ENCODE peak calls at places on chromosomes 6 and 20, in seven cellular contexts. One of them, this sample, is unnamed.

GRCh38 chr6:6910734-6911295 is 196.9 kb upstream of the RREB1 start:
- DNase-seq in GM13976: no peak
- DNase-seq in upper lobe of left lung: no peak
- DNase-seq in foreskin fibroblast: no peak
- DNase-seq in HFFc6: no peak
- DNase-seq in cardiac fibroblast: no peak
- DNase-seq in kidney: no peak
- DNase-seq in this sample: no peak

GRCh38 chr20:24648919-24649318 is 179.5 kb downstream of the SYNDIG1 start:
- DNase-seq in GM13976: no peak
- DNase-seq in upper lobe of left lung: no peak
- DNase-seq in foreskin fibroblast: no peak
- DNase-seq in cardiac fibroblast: no peak
- DNase-seq in HFFc6: no peak
- DNase-seq in kidney: no peak
- DNase-seq in this sample: no peak

GRCh38 chr20:5996765-5997164 is 46.3 kb downstream of the MCM8 start:
- DNase-seq in HFFc6: no peak
- DNase-seq in foreskin fibroblast: no peak
- DNase-seq in cardiac fibroblast: no peak
- DNase-seq in GM13976: peak; percentile 53
- DNase-seq in kidney: no peak
- DNase-seq in upper lobe of left lung: no peak
- DNase-seq in this sample: no peak

GRCh38 chr6:28589234-28589951 is 63.7 kb downstream of the GPX5 start:
- DNase-seq in GM13976: peak; percentile 63
- DNase-seq in upper lobe of left lung: no peak
- DNase-seq in kidney: no peak
- DNase-seq in foreskin fibroblast: peak; percentile 92
- DNase-seq in HFFc6: peak; percentile 98
- DNase-seq in cardiac fibroblast: peak; percentile 89
- DNase-seq in this sample: no peak

GRCh38 chr20:24491043-24491756 is 21.8 kb downstream of the SYNDIG1 start:
- DNase-seq in kidney: no peak
- DNase-seq in HFFc6: no peak
- DNase-seq in cardiac fibroblast: no peak
- DNase-seq in upper lobe of left lung: no peak
- DNase-seq in GM13976: no peak
- DNase-seq in foreskin fibroblast: no peak
- DNase-seq in this sample: no peak

GRCh38 chr6:91198588-91199255 is 611.9 kb upstream of the MAP3K7 start:
- DNase-seq in cardiac fibroblast: no peak
- DNase-seq in foreskin fibroblast: no peak
- DNase-seq in HFFc6: no peak
- DNase-seq in GM13976: no peak
- DNase-seq in upper lobe of left lung: no peak
- DNase-seq in kidney: no peak
- DNase-seq in this sample: no peak

GRCh38 chr6:150987371-150987828 is 121.9 kb downstream of the MTHFD1L start:
- DNase-seq in HFFc6: no peak
- DNase-seq in foreskin fibroblast: no peak
- DNase-seq in kidney: no peak
- DNase-seq in cardiac fibroblast: no peak
- DNase-seq in upper lobe of left lung: no peak
- DNase-seq in GM13976: peak; percentile 36
- DNase-seq in this sample: no peak

GRCh38 chr20:22385602-22386299 is 198.6 kb downstream of the FOXA2 start:
- DNase-seq in kidney: no peak
- DNase-seq in HFFc6: no peak
- DNase-seq in upper lobe of left lung: no peak
- DNase-seq in cardiac fibroblast: peak; percentile 43
- DNase-seq in GM13976: no peak
- DNase-seq in foreskin fibroblast: no peak
- DNase-seq in this sample: no peak

GRCh38 chr6:89268776-89269175 is 46.3 kb downstream of the GABRR2 start:
- DNase-seq in kidney: no peak
- DNase-seq in cardiac fibroblast: no peak
- DNase-seq in upper lobe of left lung: no peak
- DNase-seq in GM13976: no peak
- DNase-seq in foreskin fibroblast: no peak
- DNase-seq in HFFc6: peak; percentile 2
- DNase-seq in this sample: no peak

GRCh38 chr20:44582321-44583025 is at the start of gene PKIG:
- DNase-seq in upper lobe of left lung: no peak
- DNase-seq in HFFc6: peak; percentile 59
- DNase-seq in kidney: no peak
- DNase-seq in cardiac fibroblast: peak; percentile 90
- DNase-seq in foreskin fibroblast: peak; percentile 81
- DNase-seq in GM13976: no peak
- DNase-seq in this sample: no peak

GRCh38 chr6:46909371-46909770 is 12.4 kb downstream of the ADGRF5 start:
- DNase-seq in cardiac fibroblast: peak; percentile 42
- DNase-seq in upper lobe of left lung: no peak
- DNase-seq in GM13976: no peak
- DNase-seq in HFFc6: no peak
- DNase-seq in foreskin fibroblast: no peak
- DNase-seq in kidney: no peak
- DNase-seq in this sample: no peak

GRCh38 chr6:16787128-16787685 is 25.9 kb upstream of the ATXN1 start:
- DNase-seq in cardiac fibroblast: no peak
- DNase-seq in HFFc6: no peak
- DNase-seq in GM13976: no peak
- DNase-seq in foreskin fibroblast: no peak
- DNase-seq in upper lobe of left lung: no peak
- DNase-seq in kidney: no peak
- DNase-seq in this sample: no peak
- TF ChIP-seq CTCF in cardiac fibroblast: no peak
- TF ChIP-seq CTCF in HFFc6: no peak
- TF ChIP-seq CTCF in GM13976: no peak
- TF ChIP-seq CTCF in foreskin fibroblast: no peak
- TF ChIP-seq CTCF in upper lobe of left lung: no peak
- TF ChIP-seq CTCF in kidney: no peak
- TF ChIP-seq CTCF in this sample: no peak

GRCh38 chr20:58184984-58185383 is 43.5 kb downstream of the ANKRD60 start:
- DNase-seq in foreskin fibroblast: no peak
- DNase-seq in HFFc6: no peak
- DNase-seq in upper lobe of left lung: no peak
- DNase-seq in GM13976: no peak
- DNase-seq in kidney: no peak
- DNase-seq in cardiac fibroblast: no peak
- DNase-seq in this sample: no peak

GRCh38 chr20:58184063-58184462 is 44.4 kb downstream of the ANKRD60 start:
- DNase-seq in HFFc6: no peak
- DNase-seq in foreskin fibroblast: no peak
- DNase-seq in upper lobe of left lung: no peak
- DNase-seq in GM13976: no peak
- DNase-seq in cardiac fibroblast: no peak
- DNase-seq in kidney: peak; percentile 52
- DNase-seq in this sample: no peak

GRCh38 chr20:58192567-58192966 is 35.9 kb downstream of the ANKRD60 start:
- DNase-seq in cardiac fibroblast: no peak
- DNase-seq in GM13976: peak; percentile 63
- DNase-seq in upper lobe of left lung: no peak
- DNase-seq in kidney: no peak
- DNase-seq in HFFc6: no peak
- DNase-seq in foreskin fibroblast: no peak
- DNase-seq in this sample: no peak

GRCh38 chr20:58192065-58192464 is 36.4 kb downstream of the ANKRD60 start:
- DNase-seq in cardiac fibroblast: no peak
- DNase-seq in HFFc6: no peak
- DNase-seq in GM13976: no peak
- DNase-seq in upper lobe of left lung: no peak
- DNase-seq in foreskin fibroblast: no peak
- DNase-seq in kidney: no peak
- DNase-seq in this sample: no peak

DNA sequence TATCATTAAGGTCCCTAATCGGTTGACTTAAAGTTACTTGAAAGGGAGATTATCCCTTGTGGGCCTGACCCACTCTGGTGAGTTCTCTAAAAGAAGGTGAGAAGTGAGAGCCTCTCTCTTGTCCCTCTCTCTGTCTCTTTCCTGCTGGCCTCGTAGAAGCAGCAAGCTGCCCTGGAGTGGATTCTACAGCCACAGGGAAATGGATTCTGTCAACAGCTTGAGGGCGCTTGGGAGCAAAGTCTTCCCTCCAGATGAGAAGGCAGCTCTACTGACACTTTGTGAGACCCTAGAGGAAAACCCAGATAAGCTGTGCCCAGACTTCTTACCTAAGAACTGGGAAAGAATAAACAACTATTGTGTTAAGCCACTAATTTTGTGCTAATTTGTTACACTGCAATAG is 40.0 kb downstream of the ANKRD60 start:
- DNase-seq in GM13976: no peak
- DNase-seq in cardiac fibroblast: no peak
- DNase-seq in upper lobe of left lung: no peak
- DNase-seq in foreskin fibroblast: no peak
- DNase-seq in kidney: no peak
- DNase-seq in HFFc6: no peak
- DNase-seq in this sample: no peak
- TF ChIP-seq CTCF in GM13976: no peak
- TF ChIP-seq CTCF in cardiac fibroblast: no peak
- TF ChIP-seq CTCF in upper lobe of left lung: no peak
- TF ChIP-seq CTCF in foreskin fibroblast: no peak
- TF ChIP-seq CTCF in kidney: no peak
- TF ChIP-seq CTCF in HFFc6: no peak
- TF ChIP-seq CTCF in this sample: no peak

DNA sequence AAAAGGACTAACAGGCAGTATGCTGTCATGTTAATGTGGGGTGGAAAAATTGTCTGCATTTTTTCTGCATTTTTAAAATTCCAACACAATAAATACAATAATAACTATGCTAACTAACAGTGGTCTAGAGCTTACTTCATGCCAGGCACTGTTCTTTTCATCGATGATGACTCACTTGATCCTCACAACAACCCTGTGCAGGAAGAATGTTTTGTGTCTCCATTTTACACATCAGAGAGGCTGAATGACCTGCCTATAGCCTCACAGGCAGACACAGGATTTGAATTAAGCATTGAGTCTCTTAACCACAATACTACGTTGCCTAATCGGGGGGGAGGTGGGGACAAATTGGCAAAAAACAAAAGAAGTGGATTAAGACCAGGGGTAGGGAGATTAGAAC is 26.9 kb upstream of the FANCE start:
- DNase-seq in kidney: no peak
- DNase-seq in cardiac fibroblast: peak; percentile 89
- DNase-seq in GM13976: no peak
- DNase-seq in foreskin fibroblast: peak; percentile 91
- DNase-seq in HFFc6: peak; percentile 92
- DNase-seq in upper lobe of left lung: no peak
- DNase-seq in this sample: no peak
- TF ChIP-seq CTCF in kidney: no peak
- TF ChIP-seq CTCF in cardiac fibroblast: no peak
- TF ChIP-seq CTCF in GM13976: no peak
- TF ChIP-seq CTCF in foreskin fibroblast: no peak
- TF ChIP-seq CTCF in HFFc6: no peak
- TF ChIP-seq CTCF in upper lobe of left lung: no peak
- TF ChIP-seq CTCF in this sample: no peak

GRCh38 chr6:45727824-45728449 is 287.7 kb downstream of the CLIC5 start:
- DNase-seq in GM13976: no peak
- DNase-seq in HFFc6: no peak
- DNase-seq in foreskin fibroblast: no peak
- DNase-seq in kidney: no peak
- DNase-seq in cardiac fibroblast: no peak
- DNase-seq in upper lobe of left lung: peak; percentile 17
- DNase-seq in this sample: no peak
- TF ChIP-seq CTCF in GM13976: no peak
- TF ChIP-seq CTCF in HFFc6: no peak
- TF ChIP-seq CTCF in foreskin fibroblast: no peak
- TF ChIP-seq CTCF in kidney: no peak
- TF ChIP-seq CTCF in cardiac fibroblast: no peak
- TF ChIP-seq CTCF in upper lobe of left lung: no peak
- TF ChIP-seq CTCF in this sample: no peak

This sample was measured in mesothelial cell of epicardium.